ENCODE peak calls at places on chromosomes 16 and 17, in seven cellular contexts. K is thoracic aorta, L is right lobe of liver, N is neural progenitor cell, W is lung, P is SJSA1, T is breast epithelium. U is an unnamed sample. For H3K4me1, the result is how much of the 10 kb centered on the place peaks cover.

GRCh38 chr16:28217326-28217725 is 5.6 kb upstream of the XPO6 start:
- DNase-seq in W (no peak), P (no peak), T (no peak), K (no peak), L (no peak), N (no peak), U (no peak)

GRCh38 chr16:8571061-8571596 is 19.2 kb downstream of the TMEM114 start:
- DNase-seq in T (no peak), P (peak), W (no peak), N (peak), K (no peak), L (no peak), U (no peak)

GRCh38 chr17:78113804-78114785 is 14.5 kb downstream of the TMC6 start:
- DNase-seq in W (no peak), T (no peak), K (no peak), N (no peak), L (no peak), P (no peak), U (no peak)

GRCh38 chr17:52606590-52606989 is 448.1 kb upstream of the CA10 start:
- DNase-seq in L (no peak), K (no peak), T (no peak), W (no peak), P (no peak), N (no peak), U (no peak)

GRCh38 chr16:30941600-30942420 is 7.1 kb upstream of the ORAI3 start:
- DNase-seq in T (peak), N (peak), P (peak), K (no peak), L (peak), W (peak), U (no peak)

GRCh38 chr17:50297407-50297865 is 23.2 kb downstream of the TMEM92 start:
- DNase-seq in T (peak), L (peak), W (peak), P (peak), K (peak), N (peak), U (peak)

GRCh38 chr17:59754547-59754946 is 47.1 kb downstream of the VMP1 start:
- DNase-seq in P (peak), W (no peak), K (no peak), T (no peak), N (no peak), L (no peak), U (no peak)

GRCh38 chr17:42653179-42654124 is 5.6 kb upstream of the TUBG2 start:
- DNase-seq in T (no peak), P (peak), W (no peak), L (peak), N (peak), K (no peak), U (peak)

GRCh38 chr16:56672761-56673536 is 3.3 kb downstream of the MT1H start:
- DNase-seq in K (no peak), L (no peak), T (no peak), W (no peak), N (no peak), P (no peak), U (no peak)

GRCh38 chr17:81263371-81264181 is 24.5 kb downstream of the NDUFAF8 start:
- DNase-seq in W (no peak), K (no peak), P (no peak), N (no peak), L (no peak), T (no peak), U (no peak)

GRCh38 chr16:27195941-27196595 is 7.3 kb upstream of the KDM8 start:
- DNase-seq in W (no peak), N (no peak), T (no peak), L (no peak), P (no peak), K (no peak), U (no peak)

GRCh38 chr17:76008630-76009425 is 8.2 kb downstream of the CDK3 start:
- DNase-seq in P (no peak), W (no peak), N (no peak), K (no peak), T (no peak), L (no peak), U (no peak)

GRCh38 chr16:56824335-56824734 is 40.7 kb upstream of the SLC12A3 start:
- DNase-seq in K (no peak), T (no peak), W (peak), N (peak), L (no peak), P (no peak), U (no peak)

GRCh38 chr17:28433696-28434095 is 27.7 kb upstream of the SLC46A1 start:
- DNase-seq in L (no peak), T (no peak), P (no peak), K (no peak), W (no peak), N (no peak), U (no peak)

GRCh38 chr16:27444015-27444414 is 42.0 kb downstream of the IL21R start:
- DNase-seq in W (no peak), K (no peak), T (no peak), L (no peak), N (no peak), P (no peak), U (no peak)

GRCh38 chr16:7025616-7026190 is 306.9 kb upstream of the RBFOX1 start:
- DNase-seq in P (no peak), N (peak), W (peak), K (no peak), L (peak), T (no peak), U (peak)

GRCh38 chr16:75497558-75497957 is 2.3 kb upstream of the CHST6 start:
- DNase-seq in N (no peak), L (no peak), P (no peak), T (no peak), K (no peak), W (no peak), U (no peak)

GRCh38 chr16:58128721-58129096 is 472 bp downstream of the CFAP20 start:
- DNase-seq in T (no peak), P (no peak), W (no peak), N (peak), L (no peak), K (no peak), U (no peak)

GRCh38 chr17:75908201-75908600 is 3.5 kb upstream of the MRPL38 start:
- DNase-seq in N (no peak), W (peak), P (no peak), L (no peak), K (no peak), T (peak), U (no peak)

GRCh38 chr16:52773026-52773425 is 226.1 kb upstream of the TOX3 start:
- DNase-seq in P (no peak), N (no peak), K (no peak), T (no peak), L (no peak), W (no peak), U (no peak)

GRCh38 chr17:9234404-9234945 is 213.2 kb downstream of the NTN1 start:
- DNase-seq in P (no peak), L (no peak), T (no peak), K (no peak), W (no peak), N (no peak), U (no peak)

GRCh38 chr16:86100205-86101134 is 201.5 kb downstream of the IRF8 start:
- DNase-seq in N (no peak), K (no peak), W (no peak), T (no peak), L (no peak), P (peak), U (no peak)

GRCh38 chr16:1732071-1732470 is 26.1 kb downstream of the MAPK8IP3 start:
- DNase-seq in T (no peak), L (no peak), P (no peak), W (no peak), K (no peak), N (no peak), U (no peak)

GRCh38 chr17:36879027-36879426 is 58.2 kb upstream of the LHX1 start:
- DNase-seq in P (no peak), K (no peak), W (no peak), L (no peak), T (no peak), N (no peak), U (no peak)

GRCh38 chr17:12896386-12896785 is 107.1 kb downstream of the ARHGAP44 start:
- DNase-seq in P (no peak), W (no peak), L (no peak), N (no peak), K (no peak), T (no peak), U (no peak)

GRCh38 chr17:79865351-79866210 is 26.3 kb upstream of the CBX4 start:
- DNase-seq in P (peak), L (no peak), T (no peak), W (no peak), N (no peak), K (no peak), U (no peak)

GRCh38 chr17:40097931-40098845 is 2.2 kb downstream of the NR1D1 start:
- DNase-seq in W (peak), L (peak), P (no peak), K (peak), N (no peak), T (peak), U (peak)

DNA sequence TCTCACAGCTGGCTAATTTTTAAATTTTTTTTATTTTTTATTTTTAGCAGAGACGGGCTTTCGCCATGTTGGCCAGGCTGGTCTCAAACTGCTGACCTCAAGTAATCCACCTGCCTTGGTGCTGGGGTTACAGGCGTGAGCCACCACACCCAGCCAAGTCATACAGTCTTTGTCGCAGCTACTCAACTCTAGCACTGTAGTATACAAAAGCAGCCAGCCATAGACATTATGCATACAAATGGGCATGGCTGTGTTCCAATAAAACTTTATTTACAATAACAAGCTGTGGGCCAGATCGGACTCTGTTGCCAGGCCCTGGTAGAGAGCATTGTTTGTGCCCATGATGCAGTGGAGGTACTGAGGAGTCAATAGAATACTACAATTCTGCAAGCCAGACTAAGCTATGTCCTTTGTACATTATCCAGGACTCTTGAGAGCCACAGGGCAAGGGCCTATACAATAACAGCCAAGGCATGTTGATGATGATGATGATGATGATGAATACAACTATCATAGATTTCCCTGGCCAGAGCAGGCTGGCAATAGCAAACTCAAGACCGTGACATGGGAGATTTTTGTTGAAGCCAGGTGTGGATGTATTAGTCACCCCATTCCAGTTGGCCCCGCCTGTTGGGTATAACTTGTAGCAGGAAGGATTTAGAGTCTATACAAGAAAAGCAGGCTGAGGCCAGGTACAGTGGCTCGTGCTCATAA is 101.8 kb downstream of the MYH11 start:
- DNase-seq in K (no peak), W (no peak), N (no peak), P (no peak), L (no peak), T (no peak), U (no peak)
- H3K27ac ChIP-seq in K (peak), W (no peak), N (no peak), P (no peak), L (no peak), T (no peak), U (peak)

GRCh38 chr16:13262270-13263090 is 361.1 kb downstream of the SHISA9 start:
- DNase-seq in P (no peak), L (no peak), K (no peak), N (no peak), T (no peak), W (no peak), U (no peak)
- H3K4me1 ChIP-seq in P (under half), L (under half), K (under half), N (under half), T (under half), W (under half), U (under half)

GRCh38 chr17:64635647-64636305 is 26.3 kb downstream of the SMURF2 start:
- DNase-seq in W (no peak), T (no peak), L (no peak), P (peak), K (no peak), N (no peak), U (no peak)

GRCh38 chr17:64634217-64634616 is 27.9 kb downstream of the SMURF2 start:
- DNase-seq in P (no peak), T (no peak), N (no peak), K (no peak), W (no peak), L (no peak), U (no peak)

GRCh38 chr17:64630309-64631223 is 31.5 kb downstream of the SMURF2 start:
- DNase-seq in P (no peak), N (no peak), T (no peak), K (no peak), L (no peak), W (no peak), U (no peak)

GRCh38 chr17:64632193-64632592 is 29.9 kb downstream of the SMURF2 start:
- DNase-seq in P (no peak), N (no peak), T (no peak), K (no peak), L (no peak), W (no peak), U (no peak)

GRCh38 chr17:64632606-64633005 is 29.5 kb downstream of the SMURF2 start:
- DNase-seq in N (no peak), L (no peak), T (no peak), W (no peak), P (no peak), K (no peak), U (no peak)
- H3K27ac ChIP-seq in N (no peak), L (no peak), T (no peak), W (no peak), P (peak), K (no peak), U (no peak)

GRCh38 chr16:67460961-67461360 is 20.0 kb downstream of the ATP6V0D1 start:
- DNase-seq in W (no peak), N (no peak), K (no peak), L (no peak), P (no peak), T (no peak), U (no peak)
- H3K4me1 ChIP-seq in W (half or more), N (under half), K (half or more), L (under half), P (under half), T (under half), U (half or more)

GRCh38 chr16:4316732-4317461 is 1.0 kb downstream of the GLIS2 start:
- DNase-seq in W (peak), T (no peak), N (no peak), P (peak), K (no peak), L (peak), U (no peak)

GRCh38 chr16:4317471-4318170 is 1.8 kb downstream of the GLIS2 start:
- DNase-seq in L (peak), K (no peak), W (no peak), N (peak), T (no peak), P (no peak), U (no peak)

GRCh38 chr16:4315185-4316102 is at the start of gene GLIS2:
- DNase-seq in P (peak), K (no peak), N (peak), T (no peak), L (no peak), W (peak), U (no peak)

GRCh38 chr16:4314532-4315184 is 1.2 kb upstream of the GLIS2 start:
- DNase-seq in K (no peak), T (no peak), W (no peak), P (no peak), N (peak), L (no peak), U (no peak)

DNA sequence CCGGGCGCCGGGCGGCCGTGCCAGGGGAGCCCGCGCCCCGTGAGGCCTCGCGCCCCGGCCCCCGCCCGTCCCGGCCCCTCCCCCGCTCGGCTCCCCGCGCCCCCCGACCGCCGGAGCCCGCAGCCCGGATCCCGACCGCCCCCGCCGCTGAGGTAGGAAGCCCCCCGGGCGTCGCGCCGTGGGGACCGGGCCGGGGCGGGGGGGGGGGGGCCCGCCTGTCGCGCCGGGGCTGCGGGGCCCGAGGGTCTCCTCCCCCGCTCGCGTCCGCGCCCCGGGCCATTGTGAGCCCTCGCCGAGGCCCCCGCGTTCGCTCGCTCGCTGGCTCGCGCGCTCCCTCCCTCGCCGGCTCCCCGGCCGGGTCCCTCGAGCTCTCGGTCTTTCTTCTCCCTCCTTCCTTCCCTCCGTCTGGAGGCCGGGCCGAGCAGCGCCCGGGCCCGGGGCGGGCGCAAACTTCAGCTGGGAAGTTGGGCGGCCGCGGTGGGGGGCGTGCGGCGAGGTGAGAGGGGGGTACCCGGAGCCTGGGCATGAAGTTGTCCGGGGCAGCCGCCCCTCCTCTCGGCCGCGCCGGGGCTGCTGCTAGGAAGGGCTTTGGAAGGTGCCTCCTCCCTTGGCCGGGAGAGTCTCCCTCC is 350 bp downstream of the GLIS2 start:
- DNase-seq in T (no peak), N (peak), P (no peak), W (no peak), K (no peak), L (peak), U (no peak)
- H3K27ac ChIP-seq in T (peak), N (no peak), P (no peak), W (peak), K (peak), L (no peak), U (peak)

DNA sequence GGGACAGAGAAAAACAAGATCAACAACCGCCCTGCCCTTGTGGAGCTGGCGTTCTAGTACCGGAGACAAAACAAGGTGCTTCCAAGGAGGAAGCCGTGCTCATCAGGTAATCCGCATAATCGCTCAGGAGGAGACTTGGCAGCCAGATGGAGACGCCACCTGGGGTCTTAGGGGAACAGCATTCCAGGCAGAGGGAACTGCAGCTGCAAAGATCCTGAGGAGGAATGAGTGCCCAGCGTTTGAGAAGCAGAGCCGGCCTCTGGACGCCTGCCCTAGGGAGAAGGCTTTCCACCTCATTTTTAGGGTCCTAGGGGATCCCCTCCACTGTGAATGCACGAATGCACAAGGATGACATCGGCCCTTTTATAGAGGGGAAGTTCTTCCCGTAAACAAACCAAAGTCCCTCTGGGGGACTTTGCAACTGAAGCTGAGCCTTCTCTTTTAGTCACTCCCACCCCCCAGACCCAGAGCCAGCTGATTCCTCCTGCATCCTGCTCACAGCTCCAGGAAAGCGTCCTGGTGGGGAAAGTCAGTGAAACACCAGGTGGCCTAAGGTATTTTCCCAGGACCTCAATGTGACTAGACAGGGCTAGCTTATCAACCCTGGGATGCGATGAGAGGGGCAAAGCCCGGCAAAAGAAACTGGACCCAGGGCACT is 13.2 kb upstream of the MPRIP start:
- DNase-seq in P (no peak), L (no peak), T (no peak), K (no peak), N (peak), W (no peak), U (no peak)
- H3K4me1 ChIP-seq in P (half or more), L (under half), T (under half), K (under half), N (under half), W (under half), U (under half)

GRCh38 chr16:24671455-24671954 is 57.9 kb upstream of the TNRC6A start:
- DNase-seq in W (no peak), T (no peak), N (no peak), L (no peak), P (no peak), K (no peak), U (no peak)
- H3K27ac ChIP-seq in W (no peak), T (peak), N (no peak), L (no peak), P (no peak), K (peak), U (peak)

DNA sequence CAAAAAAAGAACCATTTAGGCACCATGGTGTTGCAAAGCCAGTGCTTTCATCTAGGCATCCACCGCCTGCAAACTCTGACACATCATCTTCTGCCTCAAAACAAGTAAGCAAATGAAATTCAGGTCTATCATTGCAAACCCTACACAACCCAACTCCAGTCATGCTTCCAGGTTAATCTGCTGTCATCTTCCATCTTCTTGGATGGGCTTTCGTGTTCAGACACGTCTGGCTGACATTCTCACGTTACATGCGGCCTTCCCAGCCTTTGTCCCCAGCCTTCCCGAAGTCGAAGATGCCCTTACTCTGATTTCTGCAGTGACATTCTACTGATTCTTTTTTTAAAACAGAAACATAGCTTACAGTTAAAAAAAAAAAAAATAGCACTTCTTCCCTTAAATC is 8.8 kb downstream of the ANKRD11 start:
- DNase-seq in N (no peak), K (no peak), W (no peak), P (no peak), L (no peak), T (no peak), U (no peak)
- H3K4me1 ChIP-seq in N (half or more), K (half or more), W (under half), P (under half), L (under half), T (under half), U (under half)

U was measured in ascending aorta.